ENCODE peak calls at places on chromosome 5, in six cellular contexts. A is stimulated activated CD4-positive, alpha-beta T cell treated with anti-CD3 and anti-CD28 coated beads, Interleukin-1b, Interleukin-23, amount 100 ng/mL, for 1 hour; X is dorsolateral prefrontal cortex; F is A172; T is adrenal gland; E is ovary. U is an unnamed sample.
A peak's percentile ranks its signal among the peaks of the same experiment; 100 is the strongest.

GRCh38 chr5:157956271-157956885 is 97.4 kb upstream of the CLINT1 start:
- DNase-seq in A (no peak), F (no peak), X (no peak), E (no peak), T (no peak), U (no peak)

GRCh38 chr5:31530541-31531265 is 1.2 kb downstream of the DROSHA start:
- DNase-seq in E (no peak), T (no peak), F (no peak), A (no peak), X (no peak), U (no peak)

GRCh38 chr5:142403583-142403982 is 78.8 kb upstream of the SPRY4 start:
- DNase-seq in A (no peak), F (no peak), E (no peak), X (no peak), T (no peak), U (no peak)

GRCh38 chr5:82349651-82350050 is 71.5 kb upstream of the RPS23 start:
- DNase-seq in T (peak; percentile 35), E (no peak), A (peak; percentile 8), X (no peak), F (peak; percentile 37), U (no peak)

GRCh38 chr5:141155540-141156374 is 5.9 kb downstream of the PCDHB6 start:
- DNase-seq in T (no peak), X (no peak), E (no peak), A (no peak), F (peak; percentile 51), U (no peak)

GRCh38 chr5:452856-453710 is 10.1 kb downstream of the EXOC3 start:
- DNase-seq in A (no peak), X (no peak), E (no peak), T (peak; percentile 7), F (no peak), U (no peak)

GRCh38 chr5:10681605-10682428 is 79.2 kb downstream of the DAP start:
- DNase-seq in X (no peak), E (no peak), T (no peak), F (no peak), A (no peak), U (no peak)

GRCh38 chr5:106258591-106259125 is 1412.1 kb downstream of the EFNA5 start:
- DNase-seq in A (no peak), F (peak; percentile 76), E (no peak), X (no peak), T (no peak), U (no peak)

GRCh38 chr5:87433945-87434344 is 21.2 kb upstream of the CCNH start:
- DNase-seq in A (no peak), X (no peak), F (no peak), T (no peak), E (no peak), U (no peak)

GRCh38 chr5:123813937-123814624 is 302.1 kb downstream of the CSNK1G3 start:
- DNase-seq in T (no peak), A (no peak), X (no peak), E (no peak), F (peak; percentile 55), U (no peak)

GRCh38 chr5:169265888-169266287 is 35.1 kb downstream of the SLIT3 start:
- DNase-seq in E (no peak), T (no peak), A (no peak), F (no peak), X (no peak), U (no peak)

GRCh38 chr5:175687231-175687701 is 29.4 kb downstream of the HRH2 start:
- DNase-seq in X (no peak), T (no peak), F (no peak), A (no peak), E (no peak), U (no peak)

GRCh38 chr5:135491552-135492318 is 39.6 kb upstream of the TIFAB start:
- DNase-seq in T (no peak), F (peak; percentile 15), X (no peak), A (no peak), E (no peak), U (no peak)

GRCh38 chr5:73858786-73859185 is 232.8 kb downstream of the ARHGEF28 start:
- DNase-seq in F (no peak), T (no peak), E (no peak), X (no peak), A (no peak), U (no peak)

GRCh38 chr5:14977058-14977640 is 105.6 kb upstream of the ANKH start:
- DNase-seq in E (no peak), T (no peak), A (no peak), F (no peak), X (no peak), U (no peak)

GRCh38 chr5:159106193-159106568 is 6.5 kb upstream of the EBF1 start:
- DNase-seq in T (no peak), X (no peak), F (no peak), E (no peak), A (no peak), U (no peak)

GRCh38 chr5:135825373-135826220 is 8.9 kb upstream of the SLC25A48 start:
- DNase-seq in X (no peak), A (no peak), F (no peak), T (no peak), E (no peak), U (peak; percentile 8)

GRCh38 chr5:35058395-35058794 is 10.6 kb upstream of the AGXT2 start:
- DNase-seq in T (no peak), E (no peak), F (no peak), X (no peak), A (no peak), U (no peak)

GRCh38 chr5:137641148-137641547 is 94.7 kb downstream of the KLHL3 start:
- DNase-seq in E (peak; percentile 21), T (peak; percentile 43), A (no peak), F (no peak), X (no peak), U (no peak)

GRCh38 chr5:3564827-3565560 is 30.6 kb upstream of the IRX1 start:
- DNase-seq in X (no peak), F (no peak), A (no peak), T (no peak), E (no peak), U (no peak)

GRCh38 chr5:77843570-77844407 is 67.7 kb upstream of the TBCA start:
- DNase-seq in T (no peak), F (no peak), X (peak; percentile 7), E (peak; percentile 15), A (no peak), U (no peak)

GRCh38 chr5:161757223-161757622 is 71.7 kb downstream of the GABRA6 start:
- DNase-seq in E (no peak), X (no peak), F (no peak), A (no peak), T (no peak), U (no peak)

GRCh38 chr5:138632900-138633489 is 57.8 kb upstream of the HSPA9 start:
- DNase-seq in A (no peak), X (peak; percentile 69), F (peak; percentile 65), T (peak; percentile 72), E (peak; percentile 48), U (peak; percentile 62)

GRCh38 chr5:179259731-179260323 is 85.4 kb downstream of the ADAMTS2 start:
- DNase-seq in X (peak; percentile 2), E (no peak), A (no peak), F (no peak), T (no peak), U (no peak)

GRCh38 chr5:149403923-149404745 is 25.0 kb upstream of the IL17B start:
- DNase-seq in X (no peak), A (no peak), F (peak; percentile 87), T (no peak), E (no peak), U (no peak)

GRCh38 chr5:60323596-60323995 is 376.4 kb downstream of the DEPDC1B start:
- DNase-seq in E (no peak), X (no peak), A (no peak), F (no peak), T (no peak), U (no peak)

GRCh38 chr5:144198386-144198785 is 27.7 kb downstream of the KCTD16 start:
- DNase-seq in T (no peak), F (peak; percentile 58), A (no peak), X (no peak), E (no peak), U (no peak)

GRCh38 chr5:43396762-43397304 is 15.4 kb downstream of the CCL28 start:
- DNase-seq in T (peak; percentile 20), E (peak; percentile 23), F (no peak), X (peak; percentile 24), A (peak; percentile 17), U (peak; percentile 50)

GRCh38 chr5:148708854-148709253 is 54.5 kb upstream of the HTR4 start:
- DNase-seq in A (no peak), E (no peak), X (no peak), T (no peak), F (peak; percentile 7), U (no peak)

GRCh38 chr5:133114166-133114932 is 62.5 kb downstream of the HSPA4 start:
- DNase-seq in F (no peak), E (no peak), A (no peak), X (no peak), T (no peak), U (peak; percentile 4)

GRCh38 chr5:133944263-133945230 is 23.9 kb downstream of the C5orf15 start:
- DNase-seq in X (peak; percentile 44), A (peak; percentile 14), E (no peak), F (peak; percentile 60), T (peak; percentile 81), U (peak; percentile 67)

GRCh38 chr5:64807505-64807904 is 38.8 kb downstream of the CWC27 start:
- DNase-seq in E (no peak), X (no peak), T (no peak), A (no peak), F (no peak), U (no peak)

GRCh38 chr5:147408980-147409379 is 100.9 kb downstream of the DPYSL3 start:
- DNase-seq in A (no peak), X (no peak), T (no peak), E (no peak), F (no peak), U (no peak)